ENCODE peak calls at places on chromosome 22, in eight cellular contexts. C is activated CD4-positive, alpha-beta T cell treated with anti-CD3 and anti-CD28 coated beads, Interleukin-2, amount 10 ng/mL, durations not matched to agents 7 days and 5 days; L is NCI-H1694; X is right cardiac atrium; O is caudate nucleus; A is NCI-H1417 treated with DMSO at 0.1 percent for 48 hours; N is aorta; Y is OCI-M1. F is an unnamed sample.

GRCh38 chr22:25085930-25086901 is 113.4 kb upstream of the CRYBB3 start:
- DNase-seq in C (no peak), L (no peak), X (peak), O (no peak), A (no peak), N (peak), Y (no peak), F (no peak)

GRCh38 chr22:30210235-30210831 is 36.2 kb downstream of the LIF start:
- DNase-seq in C (no peak), L (no peak), X (no peak), O (no peak), A (no peak), N (no peak), Y (no peak), F (no peak)

GRCh38 chr22:29695129-29695926 is 24.5 kb upstream of the CABP7 start:
- DNase-seq in C (no peak), L (peak), X (no peak), O (no peak), A (no peak), N (no peak), Y (no peak), F (no peak)

GRCh38 chr22:38696606-38697005 is 4.1 kb downstream of the JOSD1 start:
- DNase-seq in C (peak), L (no peak), X (no peak), O (no peak), A (no peak), N (no peak), Y (peak), F (peak)

GRCh38 chr22:27866136-27867091 is 52.6 kb downstream of the PITPNB start:
- DNase-seq in C (no peak), L (no peak), X (no peak), O (no peak), A (no peak), N (no peak), Y (no peak), F (peak)

GRCh38 chr22:29722151-29722550 is 2.3 kb downstream of the CABP7 start:
- DNase-seq in C (no peak), L (no peak), X (no peak), O (no peak), A (no peak), N (no peak), Y (no peak), F (no peak)

GRCh38 chr22:46546466-46547178 is 9.2 kb upstream of the CELSR1 start:
- DNase-seq in C (no peak), L (no peak), X (peak), O (no peak), A (no peak), N (no peak), Y (no peak), F (no peak)

GRCh38 chr22:49055406-49055805 is 772.3 kb downstream of the BRD1 start:
- DNase-seq in C (no peak), L (no peak), X (no peak), O (no peak), A (no peak), N (no peak), Y (no peak), F (no peak)

GRCh38 chr22:23909258-23909898 is 15.2 kb downstream of the MIF start:
- DNase-seq in C (no peak), L (no peak), X (no peak), O (no peak), A (no peak), N (no peak), Y (no peak), F (no peak)

GRCh38 chr22:26289486-26290250 is 120.4 kb downstream of the SEZ6L start:
- DNase-seq in C (no peak), L (no peak), X (no peak), O (no peak), A (no peak), N (no peak), Y (no peak), F (no peak)

GRCh38 chr22:36540867-36541642 is 12.1 kb upstream of the EIF3D start:
- DNase-seq in C (no peak), L (no peak), X (no peak), O (no peak), A (no peak), N (no peak), Y (no peak), F (no peak)

GRCh38 chr22:28911777-28912669 is 28.7 kb downstream of the ZNRF3 start:
- DNase-seq in C (no peak), L (no peak), X (no peak), O (no peak), A (no peak), N (peak), Y (no peak), F (peak)

GRCh38 chr22:48393041-48393370 is 1434.7 kb downstream of the BRD1 start:
- DNase-seq in C (no peak), L (no peak), X (no peak), O (no peak), A (no peak), N (peak), Y (no peak), F (no peak)

GRCh38 chr22:29641052-29641780 is 37.8 kb downstream of the NF2 start:
- DNase-seq in C (no peak), L (no peak), X (no peak), O (no peak), A (no peak), N (no peak), Y (no peak), F (peak)

GRCh38 chr22:48099251-48099650 is 1336.8 kb downstream of the TBC1D22A start:
- DNase-seq in C (no peak), L (no peak), X (no peak), O (no peak), A (no peak), N (peak), Y (no peak), F (no peak)

GRCh38 chr22:42685941-42686666 is 34.6 kb downstream of the A4GALT start:
- DNase-seq in C (no peak), L (peak), X (peak), O (no peak), A (no peak), N (peak), Y (no peak), F (no peak)

F was measured in BJ.